ENCODE peak calls at places on chromosome 15, in nine cellular contexts. K is HEK293T; Z is cerebellum; N is pancreas; Y is cardiac muscle cell; U is T1000; E is T-helper 9 cell; O is fibroblast of gingiva; C is stimulated activated CD4-positive, alpha-beta T cell treated with anti-CD3 and anti-CD28 coated beads, Interleukin-2, amount 100 ng/mL, for 4 hours. J is an unnamed sample.

GRCh38 chr15:40238927-40239591 is at the start of gene PAK6:
- DNase-seq in C (peak; percentile 24), E (no peak), O (no peak), U (peak; percentile 67), K (peak; percentile 42), Y (peak; percentile 44), Z (peak; percentile 69), N (peak; percentile 86), J (no peak)

GRCh38 chr15:26721231-26721630 is 51.6 kb downstream of the GABRB3 start:
- DNase-seq in U (no peak), N (no peak), E (no peak), K (no peak), Y (no peak), Z (no peak), O (no peak), C (no peak), J (no peak)

GRCh38 chr15:67253517-67254237 is 784 bp downstream of the AAGAB start:
- DNase-seq in U (no peak), K (no peak), Z (peak; percentile 1), N (no peak), E (no peak), C (no peak), O (no peak), Y (peak; percentile 29), J (peak; percentile 19)

GRCh38 chr15:70289191-70289955 is 191.7 kb upstream of the TLE3 start:
- DNase-seq in C (no peak), Y (peak; percentile 85), Z (peak; percentile 54), N (peak; percentile 58), E (no peak), K (no peak), U (no peak), O (no peak), J (no peak)

GRCh38 chr15:69599271-69599670 is 146.7 kb downstream of the RPLP1 start:
- DNase-seq in N (no peak), O (no peak), E (no peak), U (no peak), Z (no peak), Y (no peak), K (no peak), C (no peak), J (no peak)

GRCh38 chr15:89128320-89129122 is 40.3 kb downstream of the ABHD2 start:
- DNase-seq in O (no peak), C (no peak), U (no peak), E (no peak), Z (no peak), N (no peak), K (no peak), Y (no peak), J (no peak)

GRCh38 chr15:72117448-72117697 is 577 bp downstream of the MYO9A start:
- DNase-seq in K (peak; percentile 61), O (peak; percentile 84), E (peak; percentile 53), C (peak; percentile 37), U (peak; percentile 77), Y (peak; percentile 88), N (no peak), Z (peak; percentile 33), J (peak; percentile 78)

GRCh38 chr15:60682115-60682514 is 203.2 kb upstream of the ICE2 start:
- DNase-seq in N (no peak), C (no peak), E (no peak), U (no peak), Z (no peak), K (no peak), O (no peak), Y (no peak), J (no peak)

GRCh38 chr15:85748729-85749128 is 46.0 kb downstream of the KLHL25 start:
- DNase-seq in O (no peak), U (no peak), Z (no peak), E (no peak), Y (no peak), N (peak; percentile 30), K (no peak), C (no peak), J (peak; percentile 11)

GRCh38 chr15:35936284-35936683 is 390.3 kb upstream of the DPH6 start:
- DNase-seq in U (no peak), E (no peak), Y (no peak), Z (no peak), C (no peak), O (no peak), N (no peak), K (no peak), J (no peak)

GRCh38 chr15:41730543-41730942 is 43.7 kb upstream of the MAPKBP1 start:
- DNase-seq in C (no peak), N (no peak), O (no peak), U (no peak), K (no peak), Y (no peak), E (no peak), Z (no peak), J (peak; percentile 13)

GRCh38 chr15:29849716-29850115 is 27.4 kb upstream of the TJP1 start:
- DNase-seq in K (no peak), Y (no peak), C (no peak), N (no peak), U (no peak), E (no peak), O (no peak), Z (no peak), J (no peak)

GRCh38 chr15:64622410-64623260 is 152.8 kb downstream of the RBPMS2 start:
- DNase-seq in K (no peak), E (peak; percentile 22), N (no peak), O (no peak), C (no peak), U (no peak), Y (no peak), Z (no peak), J (peak; percentile 44)

GRCh38 chr15:28960979-28961378 is 75.2 kb downstream of the APBA2 start:
- DNase-seq in N (no peak), C (no peak), Z (no peak), Y (peak; percentile 81), U (no peak), E (no peak), K (no peak), O (no peak), J (no peak)

J was measured in GM10248.